ENCODE peak calls at places on chromosomes 13 and 19, in ten cellular contexts. W is H1; J is CD8-positive, alpha-beta memory T cell; I is uterus; V is pancreas; G is cardiac muscle cell; Q is Caco-2; T is HepG2; K is endodermal cell; F is body of pancreas. O is an unnamed sample.

GRCh38 chr13:81393110-81393509 is 1052.2 kb upstream of the SPRY2 start:
- DNase-seq in V (no peak), T (no peak), W (no peak), G (no peak), F (no peak), Q (no peak), I (no peak), J (no peak), K (no peak), O (no peak)

GRCh38 chr13:75902166-75903104 is 266.3 kb downstream of the LMO7 start:
- DNase-seq in T (no peak), K (no peak), F (no peak), Q (no peak), J (no peak), I (no peak), V (no peak), W (no peak), G (no peak), O (no peak)

GRCh38 chr13:114107686-114108081 is 24.7 kb downstream of the RASA3 start:
- DNase-seq in W (no peak), V (no peak), Q (no peak), I (peak; percentile 12), J (no peak), K (peak; percentile 39), G (no peak), T (no peak), F (peak; percentile 10), O (no peak)

GRCh38 chr13:96020155-96020575 is 33.0 kb downstream of the UGGT2 start:
- DNase-seq in W (no peak), F (peak; percentile 75), K (peak; percentile 80), V (peak; percentile 72), J (no peak), T (peak; percentile 75), I (no peak), G (peak; percentile 74), Q (peak; percentile 71), O (no peak)

GRCh38 chr13:106132216-106132615 is 403.2 kb downstream of the EFNB2 start:
- DNase-seq in W (no peak), G (no peak), V (no peak), F (no peak), T (no peak), K (no peak), Q (no peak), I (no peak), J (no peak), O (no peak)

GRCh38 chr13:102294407-102295018 is 107.3 kb downstream of the FGF14 start:
- DNase-seq in J (no peak), G (no peak), K (no peak), T (no peak), F (no peak), Q (no peak), W (no peak), V (no peak), I (no peak), O (no peak)

GRCh38 chr13:41148421-41149283 is 16.1 kb upstream of the KBTBD6 start:
- DNase-seq in I (no peak), W (no peak), J (no peak), K (peak; percentile 66), V (no peak), F (no peak), Q (peak; percentile 30), T (no peak), G (no peak), O (no peak)

GRCh38 chr13:44396963-44397580 is 23.4 kb downstream of the SERP2 start:
- DNase-seq in K (peak; percentile 83), V (no peak), J (no peak), I (peak; percentile 43), Q (peak; percentile 28), W (no peak), G (peak; percentile 89), F (no peak), T (no peak), O (no peak)

GRCh38 chr19:34096020-34096915 is 76.0 kb upstream of the LSM14A start:
- DNase-seq in F (no peak), T (peak; percentile 41), K (peak; percentile 66), J (peak; percentile 16), G (peak; percentile 69), W (no peak), V (no peak), I (no peak), Q (peak; percentile 51), O (no peak)

GRCh38 chr19:53945441-53945840 is 17.3 kb upstream of the CACNG8 start:
- DNase-seq in K (peak; percentile 85), G (no peak), Q (no peak), W (no peak), F (no peak), J (no peak), V (no peak), T (no peak), I (no peak), O (no peak)

GRCh38 chr19:54952591-54953344 is 5.4 kb upstream of the NLRP7 start:
- DNase-seq in Q (peak; percentile 59), J (no peak), F (no peak), G (no peak), T (no peak), I (no peak), W (no peak), V (no peak), K (peak; percentile 57), O (no peak)

GRCh38 chr13:23767806-23768205 is 121.4 kb downstream of the MIPEP start:
- DNase-seq in F (no peak), I (no peak), T (no peak), Q (no peak), J (no peak), K (no peak), V (no peak), W (no peak), G (no peak), O (no peak)

GRCh38 chr19:55474269-55475265 is 1.9 kb upstream of the ZNF628 start:
- DNase-seq in F (no peak), T (no peak), W (no peak), G (no peak), Q (no peak), I (no peak), K (peak; percentile 61), J (no peak), V (no peak), O (no peak)

GRCh38 chr19:5436101-5436947 is 18.9 kb upstream of the ZNRF4 start:
- DNase-seq in T (no peak), F (no peak), I (no peak), G (peak; percentile 86), V (no peak), W (peak; percentile 68), J (no peak), K (peak; percentile 97), Q (peak; percentile 60), O (no peak)

GRCh38 chr19:3656073-3656746 is 29.6 kb upstream of the CACTIN start:
- DNase-seq in J (no peak), K (no peak), Q (no peak), F (no peak), W (no peak), V (no peak), T (no peak), I (no peak), G (no peak), O (no peak)

GRCh38 chr13:110000534-110001345 is 214.4 kb upstream of the IRS2 start:
- DNase-seq in Q (no peak), T (no peak), K (no peak), V (no peak), G (no peak), W (no peak), J (no peak), I (no peak), F (no peak), O (no peak)

GRCh38 chr13:73103238-73103637 is 44.4 kb downstream of the KLF5 start:
- DNase-seq in Q (peak; percentile 47), V (no peak), K (no peak), T (no peak), J (no peak), W (no peak), F (no peak), I (no peak), G (no peak), O (no peak)

GRCh38 chr19:46487178-46487801 is 8.4 kb downstream of the PNMA8B start:
- DNase-seq in Q (no peak), T (no peak), K (no peak), G (no peak), F (no peak), W (no peak), V (no peak), J (no peak), I (no peak), O (no peak)

GRCh38 chr13:112714772-112715569 is 25.1 kb downstream of the ATP11A start:
- DNase-seq in T (peak; percentile 86), I (peak; percentile 22), G (no peak), F (no peak), J (no peak), V (no peak), K (no peak), Q (no peak), W (no peak), O (no peak)

GRCh38 chr13:97264663-97265062 is 42.5 kb downstream of the MBNL2 start:
- DNase-seq in K (no peak), W (no peak), F (no peak), Q (no peak), T (no peak), I (no peak), V (no peak), G (no peak), J (no peak), O (no peak)
- H3K4me1 ChIP-seq in K (peaks cover 17% of the 10 kb centered on the region), W (peaks cover 14% of the 10 kb centered on the region), F (peaks cover 61% of the 10 kb centered on the region), Q (peaks cover 38% of the 10 kb centered on the region), T (peaks cover 79% of the 10 kb centered on the region), I (peaks cover 10% of the 10 kb centered on the region), V (peaks cover 55% of the 10 kb centered on the region), G (peaks cover 41% of the 10 kb centered on the region), J (peaks cover 16% of the 10 kb centered on the region), O (peaks cover 17% of the 10 kb centered on the region)

GRCh38 chr19:50790365-50790825 is at the start of gene ACP4:
- DNase-seq in W (no peak), J (no peak), I (no peak), T (no peak), K (no peak), F (no peak), V (no peak), Q (no peak), G (no peak), O (no peak)
- H3K4me1 ChIP-seq in W (peaks cover 6% of the 10 kb centered on the region), J (no peaks in the 10 kb centered on the region), I (no peaks in the 10 kb centered on the region), T (peaks cover 14% of the 10 kb centered on the region), K (no peaks in the 10 kb centered on the region), F (peaks cover 5% of the 10 kb centered on the region), V (no peaks in the 10 kb centered on the region), Q (no peaks in the 10 kb centered on the region), G (no peaks in the 10 kb centered on the region), O (no peaks in the 10 kb centered on the region)

GRCh38 chr19:18336121-18336520 is 4.3 kb upstream of the PGPEP1 start:
- DNase-seq in W (no peak), J (no peak), K (no peak), Q (no peak), V (no peak), I (no peak), G (no peak), T (peak; percentile 49), F (no peak), O (no peak)
- H3K4me1 ChIP-seq in W (peaks cover 7% of the 10 kb centered on the region), J (peaks cover 11% of the 10 kb centered on the region), K (no peaks in the 10 kb centered on the region), Q (peaks cover 4% of the 10 kb centered on the region), V (no peaks in the 10 kb centered on the region), I (no peaks in the 10 kb centered on the region), G (no peaks in the 10 kb centered on the region), T (peaks cover 82% of the 10 kb centered on the region), F (peaks cover 16% of the 10 kb centered on the region), O (no peaks in the 10 kb centered on the region)

DNA sequence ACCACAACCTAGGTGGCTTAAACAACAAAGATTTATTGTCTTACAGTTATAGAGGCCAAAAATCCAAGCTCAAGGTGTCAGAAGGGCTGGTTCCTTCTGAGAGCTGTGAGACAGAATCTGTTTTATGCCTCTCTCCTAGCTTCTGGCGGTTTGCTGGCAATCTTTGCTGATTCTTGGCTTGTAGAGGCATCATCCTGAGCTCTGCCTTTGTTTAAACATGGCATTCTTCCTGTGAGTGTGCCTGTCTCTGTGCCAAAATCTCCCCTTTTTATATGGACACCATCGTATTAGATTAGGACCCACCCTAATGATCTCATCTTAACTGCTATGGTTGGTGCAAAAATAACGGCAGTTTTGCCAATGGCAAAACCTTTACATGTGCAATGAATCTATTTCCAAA is 169.1 kb downstream of the CACNA1A start:
- DNase-seq in W (no peak), I (no peak), F (no peak), J (no peak), Q (no peak), G (no peak), K (no peak), T (no peak), V (no peak), O (no peak)
- H3K4me1 ChIP-seq in W (no peaks in the 10 kb centered on the region), I (no peaks in the 10 kb centered on the region), F (no peaks in the 10 kb centered on the region), J (no peaks in the 10 kb centered on the region), Q (no peaks in the 10 kb centered on the region), G (peaks cover 6% of the 10 kb centered on the region), K (no peaks in the 10 kb centered on the region), T (no peaks in the 10 kb centered on the region), V (no peaks in the 10 kb centered on the region), O (no peaks in the 10 kb centered on the region)